ENCODE peak calls at places on chromosomes 5 and 9, in five cellular contexts. U, H, P, M and R are unnamed samples. For H3K36me3, the result is how much of the 10 kb centered on the place peaks cover.

GRCh38 chr9:27888661-27889295 is 315.5 kb upstream of the C9orf72 start:
- DNase-seq in U (peak), H (no peak), P (no peak), M (no peak), R (no peak)

GRCh38 chr9:29160763-29161353 is 1587.6 kb upstream of the C9orf72 start:
- DNase-seq in U (no peak), H (no peak), P (no peak), M (no peak), R (no peak)

GRCh38 chr9:94743035-94743954 is 16.8 kb downstream of the AOPEP start:
- DNase-seq in U (no peak), H (no peak), P (no peak), M (no peak), R (peak)

GRCh38 chr9:96116275-96117051 is 185.5 kb downstream of the HSD17B3 start:
- DNase-seq in U (no peak), H (no peak), P (no peak), M (no peak), R (no peak)

GRCh38 chr5:1186351-1187233 is 14.8 kb upstream of the SLC6A19 start:
- DNase-seq in U (no peak), H (peak), P (peak), M (no peak), R (no peak)

GRCh38 chr5:173878224-173878967 is 9.8 kb upstream of the CPEB4 start:
- DNase-seq in U (no peak), H (no peak), P (no peak), M (peak), R (no peak)

GRCh38 chr5:82881571-82882200 is 195.5 kb downstream of the TMEM167A start:
- DNase-seq in U (no peak), H (no peak), P (no peak), M (no peak), R (no peak)

GRCh38 chr5:60495644-60496520 is 204.1 kb downstream of the DEPDC1B start:
- DNase-seq in U (no peak), H (no peak), P (no peak), M (no peak), R (no peak)

GRCh38 chr9:7056237-7056636 is 298.5 kb downstream of the KDM4C start:
- DNase-seq in U (no peak), H (no peak), P (no peak), M (no peak), R (no peak)

GRCh38 chr9:83526221-83526620 is 12.0 kb downstream of the FRMD3 start:
- DNase-seq in U (no peak), H (no peak), P (no peak), M (no peak), R (no peak)

GRCh38 chr5:16464664-16465543 is 696 bp downstream of the ZNF622 start:
- DNase-seq in U (no peak), H (peak), P (no peak), M (no peak), R (no peak)

GRCh38 chr5:147578228-147579024 is 68.6 kb upstream of the DPYSL3 start:
- DNase-seq in U (peak), H (no peak), P (no peak), M (no peak), R (no peak)

GRCh38 chr9:5089737-5090136 is 95.7 kb downstream of the INSL6 start:
- DNase-seq in U (no peak), H (no peak), P (no peak), M (no peak), R (peak)

GRCh38 chr9:91847576-91847975 is 102.5 kb downstream of the ROR2 start:
- DNase-seq in U (no peak), H (no peak), P (no peak), M (no peak), R (peak)

GRCh38 chr5:124981901-124982300 is 235.5 kb upstream of the ZNF608 start:
- DNase-seq in U (no peak), H (no peak), P (no peak), M (no peak), R (no peak)

GRCh38 chr5:82422751-82423181 is 144.6 kb upstream of the RPS23 start:
- DNase-seq in U (no peak), H (no peak), P (no peak), M (peak), R (no peak)

GRCh38 chr5:150301170-150301505 is 1.6 kb downstream of the ARSI start:
- DNase-seq in U (no peak), H (no peak), P (peak), M (no peak), R (no peak)

GRCh38 chr9:14441976-14442651 is 128.2 kb upstream of the NFIB start:
- DNase-seq in U (peak), H (no peak), P (no peak), M (no peak), R (no peak)

GRCh38 chr5:140182075-140182709 is 7.2 kb downstream of the CYSTM1 start:
- DNase-seq in U (no peak), H (no peak), P (no peak), M (peak), R (no peak)

GRCh38 chr9:98488578-98489312 is 220.0 kb downstream of the GABBR2 start:
- DNase-seq in U (peak), H (no peak), P (no peak), M (no peak), R (peak)

GRCh38 chr5:65332591-65332990 is 149.1 kb downstream of the ADAMTS6 start:
- DNase-seq in U (no peak), H (no peak), P (no peak), M (no peak), R (no peak)

GRCh38 chr9:123615381-123615780 is 259.4 kb downstream of the CRB2 start:
- DNase-seq in U (peak), H (no peak), P (no peak), M (no peak), R (no peak)

GRCh38 chr9:135525241-135526088 is 4.2 kb downstream of the LCN1 start:
- DNase-seq in U (no peak), H (no peak), P (no peak), M (no peak), R (no peak)

GRCh38 chr5:171162602-171163001 is 146.4 kb upstream of the TLX3 start:
- DNase-seq in U (peak), H (no peak), P (no peak), M (no peak), R (no peak)

GRCh38 chr9:114238919-114239879 is 83.7 kb upstream of the ORM1 start:
- DNase-seq in U (peak), H (no peak), P (no peak), M (peak), R (no peak)

GRCh38 chr5:132180134-132180745 is 47.4 kb downstream of the P4HA2 start:
- DNase-seq in U (peak), H (no peak), P (no peak), M (peak), R (peak)

GRCh38 chr5:150627731-150628545 is 12.5 kb upstream of the SYNPO start:
- DNase-seq in U (no peak), H (peak), P (no peak), M (no peak), R (no peak)

GRCh38 chr5:43685271-43685950 is 82.4 kb downstream of the NNT start:
- DNase-seq in U (no peak), H (no peak), P (no peak), M (no peak), R (no peak)

GRCh38 chr5:143509758-143510221 is 106.3 kb upstream of the NR3C1 start:
- DNase-seq in U (no peak), H (no peak), P (no peak), M (no peak), R (no peak)

GRCh38 chr9:5113994-5114748 is 71.3 kb downstream of the INSL6 start:
- DNase-seq in U (no peak), H (peak), P (peak), M (no peak), R (no peak)

GRCh38 chr5:124748687-124749594 is 2.5 kb upstream of the ZNF608 start:
- DNase-seq in U (peak), H (peak), P (no peak), M (peak), R (peak)

GRCh38 chr5:78908173-78908901 is 76.8 kb downstream of the ARSB start:
- DNase-seq in U (peak), H (peak), P (no peak), M (peak), R (no peak)

GRCh38 chr9:138058181-138058580 is 180.6 kb downstream of the CACNA1B start:
- DNase-seq in U (no peak), H (no peak), P (peak), M (no peak), R (no peak)

GRCh38 chr5:11557063-11557462 is 347.2 kb downstream of the CTNND2 start:
- DNase-seq in U (no peak), H (no peak), P (no peak), M (no peak), R (no peak)

GRCh38 chr5:168123853-168124528 is 167.5 kb upstream of the WWC1 start:
- DNase-seq in U (no peak), H (no peak), P (no peak), M (no peak), R (no peak)

GRCh38 chr5:138351056-138351455 is 1.4 kb upstream of the KDM3B start:
- DNase-seq in U (no peak), H (no peak), P (no peak), M (no peak), R (no peak)

GRCh38 chr5:133580618-133581017 is 31.7 kb downstream of the FSTL4 start:
- DNase-seq in U (peak), H (no peak), P (no peak), M (no peak), R (no peak)

GRCh38 chr5:99945706-99946442 is 589.3 kb upstream of the FAM174A start:
- DNase-seq in U (no peak), H (no peak), P (no peak), M (no peak), R (no peak)

GRCh38 chr9:9275656-9276055 is 1337.1 kb downstream of the PTPRD start:
- DNase-seq in U (peak), H (no peak), P (no peak), M (no peak), R (no peak)

DNA sequence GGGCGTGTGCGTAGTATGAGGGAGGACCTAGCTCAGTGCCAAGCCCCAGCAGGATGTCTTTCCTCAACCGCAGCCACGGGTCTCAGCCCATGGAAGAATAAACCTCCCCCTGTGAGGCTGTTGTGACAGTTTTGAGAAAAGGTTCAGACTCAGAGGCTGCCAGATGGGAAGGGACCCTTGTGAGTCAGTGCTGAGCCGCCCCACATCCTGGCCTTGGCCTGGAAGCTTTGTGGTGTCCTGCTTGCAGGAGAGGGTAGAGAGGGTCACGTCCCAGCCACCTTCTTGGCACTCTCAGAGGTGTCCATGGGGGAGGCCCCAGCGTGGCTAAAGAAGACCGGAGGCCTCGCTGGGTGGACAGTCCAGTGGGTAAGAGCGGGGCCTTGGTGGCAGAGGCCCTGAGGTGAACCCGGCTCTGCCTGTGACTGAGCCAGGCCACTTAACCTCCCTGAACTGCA is 2.8 kb downstream of the GRHPR start:
- DNase-seq in U (no peak), H (no peak), P (peak), M (no peak), R (no peak)
- H3K4me3 ChIP-seq in U (no peak), H (no peak), P (no peak), M (no peak), R (no peak)

GRCh38 chr5:154923441-154924430 is 14.3 kb downstream of the GEMIN5 start:
- DNase-seq in U (no peak), H (no peak), P (no peak), M (no peak), R (no peak)
- H3K36me3 ChIP-seq in U (under half), H (under half), P (under half), M (half or more), R (under half)

DNA sequence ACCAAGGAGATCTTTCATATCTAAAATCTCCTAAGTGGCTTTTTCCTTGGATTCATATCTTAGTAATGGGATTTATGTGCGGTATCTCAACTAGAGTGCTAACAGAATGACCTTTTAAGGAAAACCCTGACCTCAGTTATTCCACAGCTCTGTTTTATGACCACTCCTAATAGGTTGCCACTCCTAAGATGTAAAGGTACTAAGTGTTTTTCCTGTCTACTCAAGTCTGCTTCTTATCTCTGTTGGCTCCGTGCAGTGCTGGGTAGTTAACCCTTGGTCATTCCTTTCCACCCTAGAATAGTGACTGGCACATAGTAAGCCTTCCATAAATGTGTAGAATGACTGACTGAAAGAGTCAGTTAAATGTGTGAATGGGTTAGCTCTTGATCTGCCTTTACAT is 161.4 kb downstream of the DOCK2 start:
- DNase-seq in U (peak), H (no peak), P (no peak), M (no peak), R (no peak)
- H3K4me3 ChIP-seq in U (no peak), H (no peak), P (no peak), M (no peak), R (no peak)

GRCh38 chr5:111124793-111125192 is 32.6 kb downstream of the WDR36 start:
- DNase-seq in U (no peak), H (no peak), P (no peak), M (no peak), R (no peak)

GRCh38 chr5:111119856-111120255 is 27.7 kb downstream of the WDR36 start:
- DNase-seq in U (no peak), H (no peak), P (no peak), M (no peak), R (no peak)

GRCh38 chr5:111120911-111121310 is 28.8 kb downstream of the WDR36 start:
- DNase-seq in U (no peak), H (no peak), P (no peak), M (no peak), R (no peak)

GRCh38 chr5:111121926-111122325 is 29.8 kb downstream of the WDR36 start:
- DNase-seq in U (no peak), H (no peak), P (no peak), M (no peak), R (no peak)

DNA sequence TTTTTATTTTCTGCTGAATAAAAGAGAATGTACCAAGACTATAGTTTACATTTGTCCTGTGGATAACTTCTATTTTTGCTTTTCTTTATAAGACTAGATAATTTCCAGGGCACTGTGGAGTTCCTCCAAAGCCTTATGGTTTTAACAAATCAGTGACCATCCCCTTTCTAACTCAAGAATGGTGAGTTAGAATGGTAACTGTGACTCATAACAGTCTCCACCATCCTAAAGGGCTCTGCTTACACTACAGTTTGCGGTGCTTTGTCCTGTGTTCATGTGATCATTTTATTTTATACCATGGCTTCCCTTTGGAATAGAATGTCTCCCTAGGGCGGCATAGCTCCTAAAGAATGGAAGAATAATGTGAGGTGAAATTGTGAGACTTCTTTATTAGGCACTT is 30.2 kb downstream of the WDR36 start:
- DNase-seq in U (no peak), H (no peak), P (no peak), M (no peak), R (no peak)
- H3K36me3 ChIP-seq in U (under half), H (under half), P (under half), M (half or more), R (under half)

GRCh38 chr5:33890633-33891032 is 1.2 kb downstream of the ADAMTS12 start:
- DNase-seq in U (peak), H (no peak), P (no peak), M (no peak), R (no peak)

GRCh38 chr5:33891731-33892418 is at the start of gene ADAMTS12:
- DNase-seq in U (peak), H (peak), P (peak), M (peak), R (no peak)

GRCh38 chr5:33892419-33893151 is 795 bp upstream of the ADAMTS12 start:
- DNase-seq in U (peak), H (peak), P (peak), M (peak), R (peak)

GRCh38 chr5:33888582-33888981 is 3.2 kb downstream of the ADAMTS12 start:
- DNase-seq in U (no peak), H (no peak), P (no peak), M (no peak), R (no peak)

GRCh38 chr5:33890147-33890546 is 1.6 kb downstream of the ADAMTS12 start:
- DNase-seq in U (peak), H (no peak), P (no peak), M (no peak), R (no peak)
- H3K4me3 ChIP-seq in U (no peak), H (peak), P (no peak), M (peak), R (no peak)

DNA sequence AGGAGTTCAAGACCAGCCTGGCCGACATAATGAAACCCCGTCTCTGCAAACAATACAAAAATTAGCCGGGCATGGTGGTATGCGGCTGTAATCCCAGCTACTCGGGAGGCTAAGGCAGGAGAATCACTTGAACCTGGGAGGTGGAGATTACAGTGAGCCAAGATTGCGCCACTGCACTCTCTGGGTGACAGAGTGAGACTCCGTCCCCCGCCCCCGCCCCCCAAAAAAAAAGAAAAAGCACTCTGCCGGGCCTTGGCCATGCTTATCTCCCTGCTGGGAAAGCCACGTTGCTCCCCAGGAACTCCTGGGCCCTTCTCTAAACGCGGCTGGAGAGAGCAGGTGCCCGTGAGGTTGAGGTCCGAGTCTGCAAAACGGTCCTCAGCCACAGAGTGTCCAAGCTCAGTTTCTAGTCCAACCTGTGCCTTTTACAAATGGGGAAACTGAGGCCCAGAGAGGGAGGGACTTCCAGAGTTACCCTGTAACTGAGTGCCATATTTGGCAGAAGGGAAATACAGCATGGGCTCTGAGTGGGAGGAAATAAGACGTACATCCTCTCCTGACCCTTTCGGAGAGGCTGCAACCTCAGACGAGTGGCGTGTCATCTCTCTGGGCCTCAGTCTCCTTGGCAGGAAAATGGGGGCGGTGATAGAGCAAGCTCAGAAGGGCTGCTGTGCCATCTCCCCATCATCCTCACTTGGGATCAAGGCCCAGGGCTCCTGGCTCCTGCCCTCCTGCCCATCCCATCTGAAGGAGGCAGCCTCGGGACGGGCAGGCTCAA is 6.6 kb upstream of the PHYHD1 start:
- DNase-seq in U (no peak), H (no peak), P (no peak), M (no peak), R (no peak)
- H3K36me3 ChIP-seq in U (under half), H (under half), P (under half), M (half or more), R (under half)

DNA sequence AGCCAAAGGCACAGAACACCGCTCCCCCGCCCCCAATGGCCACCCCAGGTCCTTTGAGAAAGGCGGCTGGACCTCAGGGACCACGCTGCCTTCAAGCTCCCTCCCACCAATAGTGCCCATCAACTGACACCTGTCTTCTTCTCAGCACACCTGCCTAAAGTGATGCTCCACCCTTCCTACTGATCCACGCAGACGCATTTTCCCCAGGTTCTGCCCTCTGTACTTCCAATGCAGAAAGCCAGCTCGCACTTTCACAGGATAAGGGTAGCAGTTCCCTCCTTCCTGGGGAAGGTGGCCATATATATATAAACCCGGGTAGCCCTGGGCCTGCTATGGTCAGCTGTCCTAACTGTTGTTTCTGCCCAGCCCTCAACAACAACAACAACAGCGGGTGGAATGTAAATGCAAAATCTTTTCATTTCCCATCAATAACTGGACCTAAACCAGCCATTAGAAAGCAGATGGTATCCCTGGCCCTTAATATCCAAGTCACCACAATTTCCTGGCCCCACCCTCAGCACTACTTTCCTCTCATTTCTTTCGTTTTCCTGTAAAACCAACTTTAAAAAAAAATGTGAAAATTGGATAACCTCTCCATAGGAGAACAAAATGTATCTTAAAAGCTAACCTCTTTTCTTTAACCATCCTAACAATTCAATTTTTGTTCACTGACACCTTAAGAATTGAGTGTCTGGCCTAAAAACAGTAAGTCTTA is 1.7 kb downstream of the GOLM1 start:
- DNase-seq in U (peak), H (no peak), P (no peak), M (no peak), R (no peak)
- H3K4me3 ChIP-seq in U (no peak), H (no peak), P (no peak), M (peak), R (peak)